ENCODE peak calls at places on chromosomes 4 and X, in eight cellular contexts. One of them, this sample, is unnamed.

GRCh38 chr4:87901426-87901825 is 68.7 kb downstream of the MEPE start:
- DNase-seq in CD8-positive, alpha-beta memory T cell: no peak
- DNase-seq in IMR-90: no peak
- DNase-seq in tibial artery: no peak
- DNase-seq in CD8-positive, alpha-beta T cell: no peak
- DNase-seq in Panc1: no peak
- DNase-seq in cardiac muscle cell: peak; percentile 8
- DNase-seq in SJSA1: no peak
- DNase-seq in this sample: no peak

GRCh38 chr4:13917010-13917409 is 289.5 kb upstream of the BOD1L1 start:
- DNase-seq in Panc1: no peak
- DNase-seq in IMR-90: peak; percentile 61
- DNase-seq in CD8-positive, alpha-beta T cell: no peak
- DNase-seq in SJSA1: no peak
- DNase-seq in cardiac muscle cell: peak; percentile 41
- DNase-seq in tibial artery: no peak
- DNase-seq in CD8-positive, alpha-beta memory T cell: no peak
- DNase-seq in this sample: no peak

GRCh38 chrX:39675619-39676018 is 422.1 kb downstream of the BCOR start:
- DNase-seq in CD8-positive, alpha-beta memory T cell: no peak
- DNase-seq in tibial artery: peak; percentile 80
- DNase-seq in Panc1: no peak
- DNase-seq in SJSA1: no peak
- DNase-seq in CD8-positive, alpha-beta T cell: no peak
- DNase-seq in cardiac muscle cell: peak; percentile 65
- DNase-seq in IMR-90: no peak
- DNase-seq in this sample: no peak

GRCh38 chr4:138239496-138239895 is 2.7 kb downstream of the SLC7A11 start:
- DNase-seq in IMR-90: no peak
- DNase-seq in SJSA1: no peak
- DNase-seq in CD8-positive, alpha-beta memory T cell: no peak
- DNase-seq in CD8-positive, alpha-beta T cell: no peak
- DNase-seq in tibial artery: no peak
- DNase-seq in cardiac muscle cell: no peak
- DNase-seq in Panc1: no peak
- DNase-seq in this sample: no peak

GRCh38 chr4:8876982-8877779 is 5.5 kb upstream of the HMX1 start:
- DNase-seq in CD8-positive, alpha-beta T cell: no peak
- DNase-seq in CD8-positive, alpha-beta memory T cell: no peak
- DNase-seq in cardiac muscle cell: no peak
- DNase-seq in tibial artery: no peak
- DNase-seq in Panc1: no peak
- DNase-seq in SJSA1: no peak
- DNase-seq in IMR-90: no peak
- DNase-seq in this sample: no peak

GRCh38 chr4:185139736-185140135 is 3.3 kb upstream of the SLC25A4 start:
- DNase-seq in CD8-positive, alpha-beta memory T cell: no peak
- DNase-seq in tibial artery: no peak
- DNase-seq in SJSA1: no peak
- DNase-seq in CD8-positive, alpha-beta T cell: no peak
- DNase-seq in Panc1: no peak
- DNase-seq in IMR-90: no peak
- DNase-seq in cardiac muscle cell: no peak
- DNase-seq in this sample: no peak

GRCh38 chr4:179695175-179695574 is 2252.9 kb upstream of the AGA start:
- DNase-seq in CD8-positive, alpha-beta memory T cell: no peak
- DNase-seq in Panc1: no peak
- DNase-seq in SJSA1: no peak
- DNase-seq in tibial artery: no peak
- DNase-seq in IMR-90: peak; percentile 97
- DNase-seq in CD8-positive, alpha-beta T cell: no peak
- DNase-seq in cardiac muscle cell: peak; percentile 0
- DNase-seq in this sample: no peak

GRCh38 chrX:2894885-2895292 is 34.2 kb downstream of the ARSD start:
- DNase-seq in tibial artery: no peak
- DNase-seq in Panc1: no peak
- DNase-seq in CD8-positive, alpha-beta memory T cell: no peak
- DNase-seq in IMR-90: peak; percentile 50
- DNase-seq in cardiac muscle cell: peak; percentile 38
- DNase-seq in SJSA1: no peak
- DNase-seq in CD8-positive, alpha-beta T cell: no peak
- DNase-seq in this sample: no peak

GRCh38 chr4:145681956-145682355 is 2.0 kb downstream of the C4orf51 start:
- DNase-seq in tibial artery: no peak
- DNase-seq in CD8-positive, alpha-beta memory T cell: no peak
- DNase-seq in CD8-positive, alpha-beta T cell: no peak
- DNase-seq in cardiac muscle cell: no peak
- DNase-seq in Panc1: no peak
- DNase-seq in IMR-90: peak; percentile 61
- DNase-seq in SJSA1: no peak
- DNase-seq in this sample: no peak

GRCh38 chr4:176610594-176610993 is 182.1 kb downstream of the VEGFC start:
- DNase-seq in cardiac muscle cell: no peak
- DNase-seq in CD8-positive, alpha-beta memory T cell: no peak
- DNase-seq in CD8-positive, alpha-beta T cell: no peak
- DNase-seq in IMR-90: no peak
- DNase-seq in Panc1: no peak
- DNase-seq in SJSA1: no peak
- DNase-seq in tibial artery: no peak
- DNase-seq in this sample: no peak

GRCh38 chrX:71859637-71860036 is 51.0 kb upstream of the NHSL2 start:
- DNase-seq in IMR-90: peak; percentile 33
- DNase-seq in SJSA1: peak; percentile 27
- DNase-seq in cardiac muscle cell: peak; percentile 54
- DNase-seq in CD8-positive, alpha-beta memory T cell: no peak
- DNase-seq in Panc1: peak; percentile 15
- DNase-seq in CD8-positive, alpha-beta T cell: peak; percentile 34
- DNase-seq in tibial artery: no peak
- DNase-seq in this sample: no peak

GRCh38 chr4:99134586-99134985 is 9.5 kb downstream of the ADH4 start:
- DNase-seq in CD8-positive, alpha-beta T cell: no peak
- DNase-seq in SJSA1: no peak
- DNase-seq in cardiac muscle cell: peak; percentile 47
- DNase-seq in tibial artery: no peak
- DNase-seq in Panc1: no peak
- DNase-seq in CD8-positive, alpha-beta memory T cell: no peak
- DNase-seq in IMR-90: no peak
- DNase-seq in this sample: no peak

GRCh38 chrX:129984196-129984962 is 1.9 kb downstream of the BCORL1 start:
- DNase-seq in IMR-90: no peak
- DNase-seq in Panc1: no peak
- DNase-seq in cardiac muscle cell: peak; percentile 21
- DNase-seq in tibial artery: peak; percentile 64
- DNase-seq in SJSA1: peak; percentile 12
- DNase-seq in CD8-positive, alpha-beta memory T cell: peak; percentile 24
- DNase-seq in CD8-positive, alpha-beta T cell: peak; percentile 35
- DNase-seq in this sample: no peak

GRCh38 chr4:138669479-138670165 is 346.0 kb upstream of the NOCT start:
- DNase-seq in cardiac muscle cell: peak; percentile 35
- DNase-seq in CD8-positive, alpha-beta memory T cell: no peak
- DNase-seq in Panc1: no peak
- DNase-seq in CD8-positive, alpha-beta T cell: no peak
- DNase-seq in tibial artery: no peak
- DNase-seq in IMR-90: peak; percentile 99
- DNase-seq in SJSA1: peak; percentile 89
- DNase-seq in this sample: no peak

GRCh38 chr4:2363056-2363719 is 55.3 kb downstream of the ZFYVE28 start:
- DNase-seq in SJSA1: no peak
- DNase-seq in CD8-positive, alpha-beta memory T cell: no peak
- DNase-seq in IMR-90: no peak
- DNase-seq in cardiac muscle cell: no peak
- DNase-seq in tibial artery: no peak
- DNase-seq in Panc1: no peak
- DNase-seq in CD8-positive, alpha-beta T cell: no peak
- DNase-seq in this sample: no peak

GRCh38 chr4:138235419-138235952 is 6.7 kb downstream of the SLC7A11 start:
- DNase-seq in cardiac muscle cell: peak; percentile 83
- DNase-seq in IMR-90: peak; percentile 97
- DNase-seq in SJSA1: peak; percentile 92
- DNase-seq in CD8-positive, alpha-beta T cell: no peak
- DNase-seq in tibial artery: no peak
- DNase-seq in Panc1: no peak
- DNase-seq in CD8-positive, alpha-beta memory T cell: no peak
- DNase-seq in this sample: no peak

GRCh38 chr4:72743078-72743477 is 174.1 kb upstream of the ADAMTS3 start:
- DNase-seq in SJSA1: no peak
- DNase-seq in CD8-positive, alpha-beta memory T cell: no peak
- DNase-seq in CD8-positive, alpha-beta T cell: no peak
- DNase-seq in Panc1: no peak
- DNase-seq in cardiac muscle cell: no peak
- DNase-seq in IMR-90: no peak
- DNase-seq in tibial artery: no peak
- DNase-seq in this sample: no peak

GRCh38 chrX:65034641-65035450 is 58.6 kb upstream of the ZC4H2 start:
- DNase-seq in IMR-90: peak; percentile 68
- DNase-seq in tibial artery: peak; percentile 81
- DNase-seq in CD8-positive, alpha-beta T cell: peak; percentile 73
- DNase-seq in Panc1: no peak
- DNase-seq in cardiac muscle cell: peak; percentile 78
- DNase-seq in CD8-positive, alpha-beta memory T cell: peak; percentile 53
- DNase-seq in SJSA1: peak; percentile 1
- DNase-seq in this sample: peak; percentile 79

GRCh38 chr4:26330946-26331345 is 10.1 kb downstream of the RBPJ start:
- DNase-seq in IMR-90: no peak
- DNase-seq in cardiac muscle cell: no peak
- DNase-seq in tibial artery: no peak
- DNase-seq in CD8-positive, alpha-beta T cell: no peak
- DNase-seq in Panc1: no peak
- DNase-seq in SJSA1: no peak
- DNase-seq in CD8-positive, alpha-beta memory T cell: no peak
- DNase-seq in this sample: no peak

GRCh38 chrX:40700640-40701342 is 34.6 kb downstream of the MED14 start:
- DNase-seq in IMR-90: no peak
- DNase-seq in CD8-positive, alpha-beta T cell: no peak
- DNase-seq in SJSA1: no peak
- DNase-seq in Panc1: no peak
- DNase-seq in CD8-positive, alpha-beta memory T cell: no peak
- DNase-seq in tibial artery: no peak
- DNase-seq in cardiac muscle cell: no peak
- DNase-seq in this sample: no peak

GRCh38 chrX:40694833-40695232 is 40.5 kb downstream of the MED14 start:
- DNase-seq in CD8-positive, alpha-beta memory T cell: no peak
- DNase-seq in tibial artery: no peak
- DNase-seq in SJSA1: no peak
- DNase-seq in Panc1: no peak
- DNase-seq in CD8-positive, alpha-beta T cell: no peak
- DNase-seq in cardiac muscle cell: peak; percentile 1
- DNase-seq in IMR-90: peak; percentile 26
- DNase-seq in this sample: no peak

DNA sequence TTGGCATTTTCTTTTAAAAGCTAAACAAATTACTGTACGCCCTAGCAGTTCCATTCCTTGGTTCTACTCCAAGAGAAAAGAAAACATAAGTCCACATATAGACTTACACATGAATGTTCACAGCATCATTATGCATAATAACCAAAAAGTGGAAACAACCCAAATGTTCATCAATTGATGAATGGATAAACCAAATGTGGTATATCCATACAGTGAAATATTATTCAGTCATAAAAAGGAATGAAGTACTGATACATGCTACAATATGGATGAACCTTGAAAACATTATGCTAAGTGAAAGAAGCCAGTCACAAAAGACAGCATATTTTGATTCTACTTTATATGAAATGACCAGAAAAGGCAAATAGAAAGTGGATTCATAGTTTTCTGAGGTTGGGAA is 36.5 kb downstream of the MED14 start:
- DNase-seq in cardiac muscle cell: no peak
- DNase-seq in CD8-positive, alpha-beta memory T cell: no peak
- DNase-seq in IMR-90: no peak
- DNase-seq in CD8-positive, alpha-beta T cell: no peak
- DNase-seq in tibial artery: no peak
- DNase-seq in Panc1: no peak
- DNase-seq in SJSA1: no peak
- DNase-seq in this sample: no peak
- H3K27ac ChIP-seq in cardiac muscle cell: no peak overlapping the region
- H3K27ac ChIP-seq in CD8-positive, alpha-beta memory T cell: no peak overlapping the region
- H3K27ac ChIP-seq in IMR-90: no peak overlapping the region
- H3K27ac ChIP-seq in CD8-positive, alpha-beta T cell: no peak overlapping the region
- H3K27ac ChIP-seq in tibial artery: no peak overlapping the region
- H3K27ac ChIP-seq in Panc1: no peak overlapping the region
- H3K27ac ChIP-seq in SJSA1: no peak overlapping the region
- H3K27ac ChIP-seq in this sample: no peak overlapping the region

GRCh38 chr4:168732714-168733113 is 235.9 kb downstream of the PALLD start:
- DNase-seq in CD8-positive, alpha-beta T cell: no peak
- DNase-seq in IMR-90: peak; percentile 79
- DNase-seq in Panc1: no peak
- DNase-seq in SJSA1: no peak
- DNase-seq in CD8-positive, alpha-beta memory T cell: no peak
- DNase-seq in tibial artery: no peak
- DNase-seq in cardiac muscle cell: no peak
- DNase-seq in this sample: no peak

GRCh38 chr4:168736831-168737230 is 240.0 kb downstream of the PALLD start:
- DNase-seq in CD8-positive, alpha-beta memory T cell: no peak
- DNase-seq in CD8-positive, alpha-beta T cell: no peak
- DNase-seq in Panc1: no peak
- DNase-seq in tibial artery: no peak
- DNase-seq in IMR-90: no peak
- DNase-seq in cardiac muscle cell: no peak
- DNase-seq in SJSA1: no peak
- DNase-seq in this sample: no peak

GRCh38 chr4:168735735-168736134 is 238.9 kb downstream of the PALLD start:
- DNase-seq in tibial artery: no peak
- DNase-seq in IMR-90: no peak
- DNase-seq in CD8-positive, alpha-beta T cell: no peak
- DNase-seq in cardiac muscle cell: no peak
- DNase-seq in SJSA1: no peak
- DNase-seq in Panc1: no peak
- DNase-seq in CD8-positive, alpha-beta memory T cell: no peak
- DNase-seq in this sample: no peak

GRCh38 chr4:168737441-168738176 is 240.8 kb downstream of the PALLD start:
- DNase-seq in tibial artery: no peak
- DNase-seq in SJSA1: no peak
- DNase-seq in cardiac muscle cell: no peak
- DNase-seq in IMR-90: peak; percentile 73
- DNase-seq in Panc1: no peak
- DNase-seq in CD8-positive, alpha-beta T cell: no peak
- DNase-seq in CD8-positive, alpha-beta memory T cell: no peak
- DNase-seq in this sample: no peak

GRCh38 chr4:168734703-168735688 is 238.1 kb downstream of the PALLD start:
- DNase-seq in cardiac muscle cell: no peak
- DNase-seq in tibial artery: no peak
- DNase-seq in CD8-positive, alpha-beta T cell: no peak
- DNase-seq in Panc1: no peak
- DNase-seq in IMR-90: peak; percentile 43
- DNase-seq in CD8-positive, alpha-beta memory T cell: no peak
- DNase-seq in SJSA1: no peak
- DNase-seq in this sample: no peak
- H3K27ac ChIP-seq in cardiac muscle cell: peak overlapping the region; percentile 82
- H3K27ac ChIP-seq in tibial artery: peak overlapping the region; percentile 72
- H3K27ac ChIP-seq in CD8-positive, alpha-beta T cell: no peak overlapping the region
- H3K27ac ChIP-seq in Panc1: no peak overlapping the region
- H3K27ac ChIP-seq in IMR-90: no peak overlapping the region
- H3K27ac ChIP-seq in CD8-positive, alpha-beta memory T cell: no peak overlapping the region
- H3K27ac ChIP-seq in SJSA1: no peak overlapping the region
- H3K27ac ChIP-seq in this sample: no peak overlapping the region

GRCh38 chr4:153065286-153065685 is 129.2 kb downstream of the FHDC1 start:
- DNase-seq in IMR-90: no peak
- DNase-seq in CD8-positive, alpha-beta T cell: no peak
- DNase-seq in Panc1: no peak
- DNase-seq in CD8-positive, alpha-beta memory T cell: no peak
- DNase-seq in SJSA1: no peak
- DNase-seq in tibial artery: no peak
- DNase-seq in cardiac muscle cell: no peak
- DNase-seq in this sample: no peak
- H3K27ac ChIP-seq in IMR-90: no peak overlapping the region
- H3K27ac ChIP-seq in CD8-positive, alpha-beta T cell: no peak overlapping the region
- H3K27ac ChIP-seq in Panc1: no peak overlapping the region
- H3K27ac ChIP-seq in CD8-positive, alpha-beta memory T cell: no peak overlapping the region
- H3K27ac ChIP-seq in SJSA1: no peak overlapping the region
- H3K27ac ChIP-seq in tibial artery: no peak overlapping the region
- H3K27ac ChIP-seq in cardiac muscle cell: no peak overlapping the region
- H3K27ac ChIP-seq in this sample: no peak overlapping the region

GRCh38 chr4:108920688-108921087 is 157.8 kb upstream of the ETNPPL start:
- DNase-seq in CD8-positive, alpha-beta memory T cell: no peak
- DNase-seq in SJSA1: no peak
- DNase-seq in CD8-positive, alpha-beta T cell: no peak
- DNase-seq in cardiac muscle cell: no peak
- DNase-seq in IMR-90: no peak
- DNase-seq in Panc1: no peak
- DNase-seq in tibial artery: no peak
- DNase-seq in this sample: no peak
- H3K27ac ChIP-seq in CD8-positive, alpha-beta memory T cell: no peak overlapping the region
- H3K27ac ChIP-seq in SJSA1: no peak overlapping the region
- H3K27ac ChIP-seq in CD8-positive, alpha-beta T cell: no peak overlapping the region
- H3K27ac ChIP-seq in cardiac muscle cell: no peak overlapping the region
- H3K27ac ChIP-seq in IMR-90: no peak overlapping the region
- H3K27ac ChIP-seq in Panc1: no peak overlapping the region
- H3K27ac ChIP-seq in tibial artery: no peak overlapping the region
- H3K27ac ChIP-seq in this sample: no peak overlapping the region